ENCODE peak calls at places on chromosomes 3 and 15, in seven cellular contexts. D is HepG2, Y is fibroblast of lung, U is body of pancreas, W is right lobe of liver, R is transverse colon, I is H7. M is an unnamed sample. For H3K27me3, the result is how much of the 10 kb centered on the place peaks cover.

GRCh38 chr3:117874028-117874765 is 1160.4 kb downstream of the IGSF11 start:
- DNase-seq in U (no peak), Y (peak), D (no peak), W (no peak), I (no peak), R (no peak), M (no peak)

GRCh38 chr3:18618723-18619122 is 193.6 kb upstream of the SATB1 start:
- DNase-seq in R (no peak), D (no peak), U (no peak), W (no peak), Y (no peak), I (peak), M (no peak)

GRCh38 chr3:123552095-123552714 is 32.6 kb downstream of the HACD2 start:
- DNase-seq in I (peak), U (no peak), Y (no peak), R (no peak), W (no peak), D (peak), M (no peak)

GRCh38 chr3:174202146-174202545 is 657.0 kb upstream of the NAALADL2 start:
- DNase-seq in U (no peak), Y (no peak), D (no peak), R (no peak), I (no peak), W (no peak), M (no peak)

GRCh38 chr15:46461416-46461815 is 826.6 kb downstream of the SQOR start:
- DNase-seq in I (no peak), D (peak), Y (no peak), W (no peak), U (no peak), R (no peak), M (no peak)

GRCh38 chr15:57220220-57220619 is 156.1 kb upstream of the CGNL1 start:
- DNase-seq in D (no peak), R (no peak), W (no peak), U (no peak), I (no peak), Y (peak), M (no peak)

GRCh38 chr3:42961633-42962032 is 17.5 kb upstream of the GASK1A start:
- DNase-seq in D (peak), U (peak), Y (peak), I (peak), R (peak), W (no peak), M (no peak)

GRCh38 chr3:106355873-106356272 is 487.1 kb upstream of the CBLB start:
- DNase-seq in D (no peak), I (no peak), U (no peak), W (no peak), Y (no peak), R (no peak), M (no peak)

GRCh38 chr3:94089126-94089525 is 26.3 kb downstream of the NSUN3 start:
- DNase-seq in U (no peak), Y (no peak), W (no peak), R (no peak), D (no peak), I (no peak), M (no peak)

GRCh38 chr3:168165390-168166269 is 69.9 kb upstream of the GOLIM4 start:
- DNase-seq in Y (peak), W (no peak), U (peak), D (peak), R (peak), I (peak), M (peak)

GRCh38 chr15:87528873-87529272 is 727.7 kb downstream of the NTRK3 start:
- DNase-seq in D (no peak), Y (peak), I (no peak), U (no peak), W (no peak), R (no peak), M (no peak)

GRCh38 chr3:80769683-80770082 is 991.8 kb downstream of the GBE1 start:
- DNase-seq in U (no peak), I (no peak), Y (no peak), D (no peak), R (no peak), W (no peak), M (no peak)

GRCh38 chr15:87943629-87944028 is 312.9 kb downstream of the NTRK3 start:
- DNase-seq in D (no peak), Y (no peak), R (no peak), U (no peak), W (no peak), I (no peak), M (no peak)

GRCh38 chr15:99762288-99762687 is 29.1 kb upstream of the LYSMD4 start:
- DNase-seq in D (no peak), I (no peak), U (no peak), W (no peak), Y (peak), R (no peak), M (no peak)

GRCh38 chr15:42392309-42393024 is 33.2 kb downstream of the CAPN3 start:
- DNase-seq in I (no peak), Y (no peak), U (no peak), R (peak), W (no peak), D (peak), M (no peak)

GRCh38 chr3:100682854-100683760 is 26.2 kb upstream of the TFG start:
- DNase-seq in Y (no peak), U (no peak), D (no peak), R (no peak), W (no peak), I (no peak), M (no peak)

GRCh38 chr15:97993310-97993738 is 32.8 kb downstream of the ARRDC4 start:
- DNase-seq in Y (peak), I (no peak), D (no peak), U (no peak), R (no peak), W (no peak), M (no peak)

GRCh38 chr15:67501836-67502461 is 19.0 kb upstream of the C15orf61 start:
- DNase-seq in D (no peak), Y (peak), I (peak), U (peak), W (no peak), R (no peak), M (no peak)

GRCh38 chr15:57457726-57458125 is 81.4 kb downstream of the CGNL1 start:
- DNase-seq in I (no peak), Y (peak), R (no peak), W (no peak), D (no peak), U (no peak), M (no peak)

GRCh38 chr3:123028233-123028828 is 768 bp upstream of the SEMA5B start:
- DNase-seq in Y (peak), D (peak), W (no peak), R (peak), U (peak), I (peak), M (peak)

GRCh38 chr15:26295331-26295730 is 432.2 kb upstream of the ATP10A start:
- DNase-seq in Y (no peak), D (no peak), R (no peak), W (no peak), U (no peak), I (no peak), M (no peak)

GRCh38 chr3:111768571-111769100 is 90.4 kb upstream of the PHLDB2 start:
- DNase-seq in I (no peak), W (no peak), R (no peak), Y (peak), U (no peak), D (peak), M (no peak)

GRCh38 chr3:6510713-6511112 is 350.2 kb upstream of the GRM7 start:
- DNase-seq in I (no peak), R (no peak), D (no peak), U (no peak), W (no peak), Y (no peak), M (no peak)

GRCh38 chr3:112448939-112449338 is 50.3 kb downstream of the BTLA start:
- DNase-seq in D (no peak), I (no peak), Y (peak), R (no peak), U (no peak), W (no peak), M (no peak)

GRCh38 chr3:64214002-64214696 is 11.1 kb downstream of the PRICKLE2 start:
- DNase-seq in Y (peak), D (no peak), R (peak), I (no peak), W (no peak), U (peak), M (no peak)

GRCh38 chr3:189041482-189042090 is 130.2 kb upstream of the TPRG1 start:
- DNase-seq in R (peak), Y (peak), I (peak), D (peak), U (peak), W (no peak), M (peak)

GRCh38 chr3:194104041-194104751 is 31.8 kb upstream of the HES1 start:
- DNase-seq in W (no peak), U (no peak), I (no peak), D (no peak), Y (no peak), R (no peak), M (peak)

GRCh38 chr3:188006726-188007393 is 147.1 kb upstream of the LPP start:
- DNase-seq in U (peak), R (no peak), W (peak), Y (no peak), D (no peak), I (no peak), M (no peak)

GRCh38 chr3:70803317-70803716 is 490.9 kb upstream of the MDFIC2 start:
- DNase-seq in R (no peak), W (no peak), U (no peak), D (no peak), Y (no peak), I (no peak), M (no peak)

GRCh38 chr15:99384992-99385669 is 133.8 kb downstream of the LRRC28 start:
- DNase-seq in D (peak), R (no peak), Y (no peak), W (no peak), I (no peak), U (no peak), M (no peak)

GRCh38 chr3:69865920-69866679 is 126.8 kb downstream of the MITF start:
- DNase-seq in D (no peak), I (no peak), R (peak), U (peak), Y (no peak), W (no peak), M (no peak)

GRCh38 chr15:76347507-76348055 is 11.0 kb downstream of the ISL2 start:
- DNase-seq in W (no peak), R (no peak), Y (no peak), D (no peak), I (peak), U (no peak), M (no peak)

GRCh38 chr3:14352002-14352627 is 50.3 kb upstream of the SLC6A6 start:
- DNase-seq in Y (no peak), R (no peak), U (no peak), W (no peak), D (peak), I (peak), M (peak)

GRCh38 chr15:57526076-57526475 is 65.6 kb upstream of the MYZAP start:
- DNase-seq in U (no peak), D (no peak), Y (no peak), W (no peak), I (no peak), R (no peak), M (no peak)

GRCh38 chr3:146077181-146077580 is 83.8 kb downstream of the PLOD2 start:
- DNase-seq in R (no peak), I (no peak), U (no peak), D (no peak), Y (peak), W (no peak), M (no peak)

GRCh38 chr15:27237319-27237939 is 266.4 kb downstream of the GABRG3 start:
- DNase-seq in I (no peak), R (no peak), U (no peak), D (no peak), W (no peak), Y (no peak), M (no peak)

GRCh38 chr15:63597033-63597790 is at the start of gene FBXL22:
- DNase-seq in I (no peak), W (no peak), Y (peak), D (no peak), U (peak), R (peak), M (no peak)

GRCh38 chr15:60004846-60005351 is 788 bp downstream of the FOXB1 start:
- DNase-seq in Y (peak), R (no peak), W (no peak), U (no peak), D (no peak), I (no peak), M (no peak)

GRCh38 chr15:60009124-60009523 is 5.0 kb downstream of the FOXB1 start:
- DNase-seq in Y (no peak), I (no peak), D (no peak), W (no peak), R (no peak), U (no peak), M (no peak)

GRCh38 chr15:60006203-60006782 is 2.2 kb downstream of the FOXB1 start:
- DNase-seq in I (peak), D (no peak), W (no peak), U (peak), Y (peak), R (peak), M (no peak)

GRCh38 chr15:60005352-60006202 is 1.5 kb downstream of the FOXB1 start:
- DNase-seq in W (no peak), D (no peak), R (no peak), Y (no peak), I (peak), U (no peak), M (no peak)

GRCh38 chr15:60006808-60007346 is 2.8 kb downstream of the FOXB1 start:
- DNase-seq in U (no peak), W (no peak), Y (peak), D (no peak), I (no peak), R (no peak), M (no peak)
- H3K27me3 ChIP-seq in U (half or more), W (under half), Y (half or more), D (under half), I (under half), R (half or more), M (under half)

DNA sequence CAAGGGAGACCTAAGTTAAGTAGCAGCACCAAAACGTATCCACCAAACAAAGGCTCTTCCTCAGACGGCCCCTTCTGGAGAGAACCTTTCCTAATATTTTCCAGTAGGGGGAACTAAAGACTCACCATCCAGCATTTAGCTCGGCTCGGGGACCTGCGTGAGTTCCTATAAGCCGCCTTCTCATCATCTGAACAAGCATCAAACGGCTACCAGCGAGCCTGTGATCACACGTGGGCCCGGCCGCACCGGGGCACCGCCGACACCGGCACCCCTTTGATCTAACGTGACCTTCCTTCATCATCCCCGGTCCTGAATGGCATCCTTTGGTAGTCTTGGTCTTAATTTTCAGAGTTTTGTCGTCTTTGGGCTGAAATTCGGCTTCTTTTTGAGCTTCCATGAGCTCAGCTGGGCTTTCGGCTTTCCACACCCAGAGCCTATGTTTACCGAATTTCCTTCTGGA is 1.4 kb upstream of the ROBO2 start:
- DNase-seq in U (peak), Y (peak), R (peak), D (peak), W (peak), I (peak), M (no peak)
- H3K4me3 ChIP-seq in U (no peak), Y (peak), R (peak), D (no peak), W (peak), I (peak), M (no peak)

DNA sequence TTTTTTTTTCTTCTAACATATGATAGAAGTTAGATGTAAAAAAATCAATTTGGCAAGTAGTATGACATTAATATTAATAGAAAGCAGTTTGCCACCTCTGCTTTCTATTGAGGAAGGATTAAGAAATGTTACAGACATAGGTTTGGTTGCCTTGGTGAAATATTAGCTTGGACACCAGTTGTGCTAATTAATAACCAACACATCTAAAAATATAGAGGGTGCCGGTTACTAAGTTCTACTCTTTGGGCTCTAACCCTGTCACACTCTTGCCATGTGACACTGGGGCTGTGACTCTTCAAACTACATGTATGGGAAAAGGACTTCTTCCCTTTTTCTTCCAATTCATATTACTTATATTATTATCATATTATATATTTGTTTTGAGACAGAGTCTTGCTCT is 64.4 kb downstream of the TRIM71 start:
- DNase-seq in D (no peak), W (no peak), Y (no peak), I (no peak), R (no peak), U (no peak), M (no peak)
- H3K27me3 ChIP-seq in D (under half), W (under half), Y (under half), I (under half), R (under half), U (under half), M (under half)

GRCh38 chr15:72616491-72617210 is 37.8 kb upstream of the GOLGA6B start:
- DNase-seq in D (no peak), W (no peak), Y (no peak), U (no peak), R (no peak), I (no peak), M (no peak)

GRCh38 chr15:72609862-72610261 is 44.6 kb upstream of the GOLGA6B start:
- DNase-seq in I (no peak), R (no peak), D (no peak), U (no peak), W (no peak), Y (no peak), M (no peak)

GRCh38 chr15:72614810-72615532 is 39.5 kb upstream of the GOLGA6B start:
- DNase-seq in U (no peak), I (no peak), D (no peak), R (no peak), W (no peak), Y (no peak), M (no peak)
- H3K4me3 ChIP-seq in U (no peak), I (no peak), D (no peak), R (no peak), W (no peak), Y (no peak), M (no peak)

GRCh38 chr3:128486692-128487537 is 6.1 kb downstream of the GATA2 start:
- DNase-seq in D (no peak), U (peak), R (no peak), I (peak), W (no peak), Y (peak), M (no peak)
- H3K27me3 ChIP-seq in D (under half), U (under half), R (half or more), I (half or more), W (under half), Y (under half), M (under half)

GRCh38 chr3:142444343-142444742 is 3.5 kb downstream of the XRN1 start:
- DNase-seq in Y (no peak), U (no peak), R (no peak), I (no peak), W (no peak), D (no peak), M (no peak)

GRCh38 chr3:142447308-142447851 is 457 bp downstream of the XRN1 start:
- DNase-seq in W (peak), D (peak), U (peak), R (peak), Y (peak), I (no peak), M (no peak)

GRCh38 chr3:142447852-142448315 is at the start of gene XRN1:
- DNase-seq in U (peak), I (peak), W (peak), D (peak), R (peak), Y (peak), M (peak)

GRCh38 chr3:142448424-142448823 is 587 bp upstream of the XRN1 start:
- DNase-seq in W (no peak), U (no peak), D (no peak), R (no peak), I (peak), Y (peak), M (no peak)

GRCh38 chr3:142445816-142446254 is 2.0 kb downstream of the XRN1 start:
- DNase-seq in I (no peak), U (no peak), R (peak), D (peak), W (no peak), Y (peak), M (peak)
- H3K4me3 ChIP-seq in I (no peak), U (no peak), R (peak), D (peak), W (peak), Y (peak), M (peak)

M was measured in GM06990.